ENCODE peak calls at places on chromosomes 11 and 22, in ten cellular contexts. C, J, A, K, N, T, D, S, M and I are unnamed samples.

GRCh38 chr11:12005476-12005875 is 3.0 kb downstream of the DKK3 start:
- DNase-seq in M (no peak), J (no peak), A (no peak), T (no peak), S (no peak), C (peak), N (peak), K (no peak), D (peak), I (no peak)

GRCh38 chr11:12113294-12113693 is 2.9 kb downstream of the MICAL2 start:
- DNase-seq in C (no peak), D (peak), A (no peak), T (no peak), M (no peak), S (no peak), N (no peak), J (no peak), K (no peak), I (no peak)

GRCh38 chr22:19068784-19069271 is 53.4 kb downstream of the DGCR2 start:
- DNase-seq in N (no peak), M (no peak), D (no peak), A (no peak), K (no peak), C (no peak), J (no peak), S (no peak), T (no peak), I (no peak)

GRCh38 chr11:57622263-57622662 is 24.8 kb downstream of the SERPING1 start:
- DNase-seq in J (no peak), N (no peak), T (no peak), A (no peak), C (no peak), D (no peak), S (no peak), K (no peak), M (no peak), I (no peak)

GRCh38 chr22:38462960-38463784 is 4.7 kb upstream of the KDELR3 start:
- DNase-seq in C (no peak), J (no peak), M (no peak), A (peak), S (peak), T (no peak), D (no peak), N (no peak), K (no peak), I (no peak)

GRCh38 chr11:112583246-112583893 is 322.7 kb upstream of the PLET1 start:
- DNase-seq in T (no peak), M (no peak), A (no peak), K (no peak), C (no peak), N (no peak), D (no peak), S (no peak), J (no peak), I (no peak)

GRCh38 chr11:10727259-10727851 is 23.7 kb upstream of the CTR9 start:
- DNase-seq in C (peak), A (no peak), S (no peak), K (no peak), T (no peak), M (no peak), J (no peak), D (no peak), N (peak), I (no peak)

GRCh38 chr11:119827113-119827512 is 98.1 kb upstream of the NECTIN1 start:
- DNase-seq in M (no peak), N (no peak), K (no peak), J (no peak), T (no peak), C (no peak), D (no peak), A (no peak), S (no peak), I (no peak)

GRCh38 chr11:102144357-102145342 is 34.4 kb downstream of the YAP1 start:
- DNase-seq in T (no peak), M (no peak), C (peak), K (no peak), J (no peak), S (no peak), A (peak), N (no peak), D (peak), I (no peak)

GRCh38 chr11:9512370-9513019 is 51.7 kb downstream of the ZNF143 start:
- DNase-seq in D (no peak), T (no peak), N (no peak), K (no peak), J (no peak), M (no peak), A (no peak), S (no peak), C (no peak), I (no peak)

GRCh38 chr11:1323779-1324178 is 14.3 kb upstream of the TOLLIP start:
- DNase-seq in N (no peak), C (no peak), M (no peak), S (no peak), K (no peak), D (no peak), A (no peak), T (no peak), J (no peak), I (no peak)

GRCh38 chr22:31193092-31193491 is 19.0 kb upstream of the LIMK2 start:
- DNase-seq in C (no peak), A (no peak), M (no peak), S (no peak), D (peak), T (no peak), N (no peak), J (no peak), K (no peak), I (no peak)

GRCh38 chr11:65643971-65644370 is 6.1 kb downstream of the SIPA1 start:
- DNase-seq in S (peak), M (no peak), A (no peak), D (no peak), J (no peak), C (no peak), T (no peak), N (no peak), K (no peak), I (no peak)

GRCh38 chr11:65646921-65647701 is 9.2 kb downstream of the SIPA1 start:
- DNase-seq in J (no peak), N (no peak), T (peak), A (peak), D (peak), S (peak), K (peak), C (no peak), M (no peak), I (no peak)

GRCh38 chr11:65645710-65646109 is 7.8 kb downstream of the SIPA1 start:
- DNase-seq in T (no peak), C (no peak), D (peak), N (no peak), M (no peak), A (no peak), J (no peak), K (no peak), S (no peak), I (no peak)

GRCh38 chr11:65644837-65645236 is 6.9 kb downstream of the SIPA1 start:
- DNase-seq in C (no peak), S (no peak), J (no peak), M (no peak), T (no peak), A (no peak), N (no peak), D (no peak), K (no peak), I (no peak)

GRCh38 chr11:65646288-65646734 is 8.4 kb downstream of the SIPA1 start:
- DNase-seq in S (no peak), T (no peak), A (no peak), C (no peak), J (no peak), D (no peak), N (no peak), K (peak), M (no peak), I (no peak)
- TF ChIP-seq CTCF in S (no peak), T (no peak), A (no peak), C (no peak), J (no peak), D (no peak), N (no peak), K (no peak), M (no peak), I (no peak)

GRCh38 chr11:133967599-133968238 is 11.0 kb upstream of the IGSF9B start:
- DNase-seq in S (no peak), J (no peak), N (no peak), M (no peak), T (no peak), K (no peak), A (no peak), D (no peak), C (no peak), I (no peak)
- TF ChIP-seq CTCF in S (no peak), J (no peak), N (no peak), M (no peak), T (no peak), K (no peak), A (no peak), D (no peak), C (no peak), I (no peak)

DNA sequence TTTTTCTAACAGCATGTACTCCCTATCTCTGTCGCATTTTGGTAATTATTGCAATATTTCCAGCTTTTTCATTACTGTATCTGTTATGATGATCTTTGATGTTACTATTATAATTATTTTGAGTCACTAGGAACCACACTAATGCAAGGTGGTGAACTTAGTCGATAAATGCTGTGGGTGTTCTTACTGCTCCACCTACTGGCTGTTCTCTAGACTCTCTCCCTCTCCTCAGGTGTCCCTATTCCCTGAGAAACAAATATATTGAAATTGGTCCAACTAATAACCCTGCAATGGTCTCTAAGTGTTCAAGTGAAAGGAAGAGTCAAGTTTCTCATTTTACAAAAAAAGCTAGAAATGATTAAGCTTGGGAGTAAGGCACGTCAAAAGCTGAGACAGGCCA is 10.5 kb downstream of the ARL14EP start:
- DNase-seq in D (peak), C (no peak), K (no peak), S (peak), T (no peak), J (no peak), A (peak), N (no peak), M (no peak), I (no peak)
- TF ChIP-seq CTCF in D (peak), C (peak), K (peak), S (peak), T (peak), J (no peak), A (peak), N (peak), M (peak), I (peak)

GRCh38 chr11:34148504-34149165 is 43.2 kb downstream of the NAT10 start:
- DNase-seq in A (no peak), M (no peak), S (no peak), T (peak), D (no peak), C (no peak), J (no peak), K (no peak), N (no peak), I (no peak)

GRCh38 chr11:34150494-34151151 is 45.2 kb downstream of the NAT10 start:
- DNase-seq in J (no peak), K (no peak), S (no peak), T (peak), N (no peak), D (no peak), C (no peak), A (no peak), M (no peak), I (no peak)

GRCh38 chr11:34149274-34149673 is 43.8 kb downstream of the NAT10 start:
- DNase-seq in A (no peak), J (no peak), M (no peak), S (no peak), D (no peak), N (no peak), C (no peak), T (peak), K (no peak), I (no peak)

GRCh38 chr11:34151166-34151565 is 45.7 kb downstream of the NAT10 start:
- DNase-seq in C (no peak), N (no peak), S (no peak), A (no peak), D (no peak), M (no peak), K (no peak), T (peak), J (no peak), I (no peak)

DNA sequence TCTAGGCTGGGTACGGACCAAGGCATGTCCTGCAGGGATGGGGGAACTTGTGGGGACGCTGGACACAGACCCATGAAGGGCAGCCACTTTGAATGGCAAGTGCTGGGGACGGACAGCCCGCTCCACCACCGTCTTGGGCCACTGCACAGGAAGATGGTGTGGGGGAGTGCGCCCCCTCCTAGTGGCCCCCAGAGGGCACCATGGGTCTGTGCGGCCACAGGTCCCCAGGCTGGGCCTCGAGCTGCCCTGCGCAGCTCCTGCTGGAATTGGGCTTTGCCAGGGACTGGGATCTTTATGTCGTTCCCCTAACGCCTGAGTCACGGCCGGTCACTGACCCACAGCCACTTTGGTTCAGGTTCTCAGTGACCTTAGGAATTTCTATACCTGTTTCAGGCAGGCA is 44.4 kb downstream of the NAT10 start:
- DNase-seq in T (peak), S (peak), K (no peak), N (no peak), M (no peak), J (no peak), D (peak), A (peak), C (no peak), I (no peak)
- TF ChIP-seq CTCF in T (no peak), S (peak), K (no peak), N (peak), M (no peak), J (peak), D (peak), A (peak), C (peak), I (no peak)

DNA sequence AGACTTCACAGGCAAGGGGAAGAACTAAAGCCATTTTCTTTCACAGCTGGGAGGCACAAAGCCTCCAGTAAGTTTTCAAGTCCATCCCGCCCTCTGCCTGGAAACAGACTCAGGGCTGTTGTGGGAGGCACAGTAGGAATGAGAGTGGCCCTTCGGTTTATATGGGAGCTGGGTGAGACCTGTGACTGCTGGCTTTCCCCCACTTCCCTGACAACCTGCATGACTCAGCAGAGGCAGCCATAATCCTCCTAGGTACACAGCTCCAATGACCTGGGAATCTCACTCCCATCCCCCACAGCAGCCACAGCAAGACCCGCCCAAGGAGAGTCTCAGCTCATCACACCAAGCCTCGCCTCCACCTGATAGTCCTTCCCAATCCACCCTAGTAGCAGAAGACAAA is 12.1 kb upstream of the TMEM45B start:
- DNase-seq in M (no peak), K (no peak), C (no peak), N (no peak), A (no peak), T (no peak), D (no peak), S (no peak), J (no peak), I (no peak)
- TF ChIP-seq CTCF in M (no peak), K (no peak), C (no peak), N (no peak), A (no peak), T (no peak), D (no peak), S (no peak), J (no peak), I (no peak)

GRCh38 chr22:23784215-23784732 is 2.5 kb upstream of the SMARCB1 start:
- DNase-seq in M (no peak), T (no peak), S (no peak), C (no peak), K (no peak), N (no peak), J (no peak), A (no peak), D (no peak), I (no peak)

GRCh38 chr22:23787910-23788309 is 1.1 kb downstream of the SMARCB1 start:
- DNase-seq in C (no peak), D (no peak), T (peak), K (no peak), M (no peak), S (no peak), J (no peak), N (no peak), A (peak), I (no peak)

GRCh38 chr22:23786752-23787599 is at the start of gene SMARCB1:
- DNase-seq in D (peak), K (peak), C (peak), M (peak), N (peak), A (peak), J (peak), S (peak), T (peak), I (peak)

GRCh38 chr22:23787600-23787896 is 782 bp downstream of the SMARCB1 start:
- DNase-seq in J (no peak), M (no peak), C (no peak), N (no peak), S (no peak), K (no peak), D (no peak), T (no peak), A (no peak), I (no peak)

DNA sequence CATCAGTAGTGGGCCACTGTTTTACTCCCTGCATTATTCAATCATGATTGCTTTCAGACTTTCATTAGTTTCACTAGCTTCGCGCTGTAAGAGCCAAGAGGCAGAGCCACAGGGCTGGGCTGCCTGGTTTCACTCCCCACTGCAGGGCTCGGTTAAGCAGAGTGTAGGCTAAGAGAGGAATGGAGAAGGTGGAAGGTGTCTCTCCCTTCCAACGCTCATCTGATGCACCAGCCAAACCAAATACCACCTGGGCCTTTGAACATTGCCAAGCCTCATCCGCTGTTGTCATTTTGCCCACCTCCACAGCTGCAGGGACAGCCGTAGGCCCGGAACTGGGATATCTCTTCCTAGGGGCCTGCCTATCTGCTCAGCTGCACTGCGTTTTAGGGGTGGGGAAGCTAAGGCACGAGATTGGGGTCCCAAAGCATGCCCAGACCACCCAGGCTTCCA is 480 bp upstream of the SMARCB1 start:
- DNase-seq in S (no peak), M (no peak), C (no peak), N (no peak), T (no peak), J (no peak), D (no peak), A (no peak), K (no peak), I (no peak)
- TF ChIP-seq CTCF in S (no peak), M (no peak), C (no peak), N (no peak), T (no peak), J (no peak), D (no peak), A (no peak), K (no peak), I (no peak)

GRCh38 chr22:21939392-21940319 is 13.0 kb downstream of the PPM1F start:
- DNase-seq in N (no peak), D (no peak), C (no peak), A (no peak), J (no peak), K (no peak), M (no peak), S (no peak), T (no peak), I (no peak)

GRCh38 chr22:21938906-21939305 is 13.7 kb downstream of the PPM1F start:
- DNase-seq in K (no peak), M (no peak), D (no peak), T (no peak), J (no peak), C (no peak), A (no peak), N (no peak), S (no peak), I (no peak)

GRCh38 chr22:21937041-21937820 is 15.4 kb downstream of the PPM1F start:
- DNase-seq in K (no peak), T (peak), J (no peak), A (no peak), D (no peak), S (no peak), C (no peak), N (no peak), M (no peak), I (no peak)

GRCh38 chr22:21937821-21938070 is 14.9 kb downstream of the PPM1F start:
- DNase-seq in M (no peak), D (no peak), T (no peak), S (no peak), A (no peak), C (no peak), K (no peak), N (peak), J (no peak), I (no peak)

GRCh38 chr22:21938071-21938822 is 14.4 kb downstream of the PPM1F start:
- DNase-seq in A (peak), M (peak), S (peak), J (peak), T (peak), K (peak), N (peak), C (peak), D (peak), I (peak)
- TF ChIP-seq CTCF in A (peak), M (peak), S (peak), J (peak), T (peak), K (peak), N (peak), C (peak), D (peak), I (peak)